ENCODE peak calls at places on chromosomes 7 and 10, in ten cellular contexts. V is caudate nucleus, O is lung, Q is MM.1S, I is mesendoderm, H is WERI-Rb-1, J is H9, Y is breast epithelium, P is dorsolateral prefrontal cortex, S is prostate gland. W is an unnamed sample.

GRCh38 chr10:84216834-84217233 is 8.5 kb downstream of the LRIT2 start:
- DNase-seq in V (no peak), O (no peak), Q (no peak), I (no peak), H (no peak), J (no peak), Y (no peak), P (no peak), S (no peak), W (no peak)

GRCh38 chr7:1096156-1097119 is 8.5 kb downstream of the GPER1 start:
- DNase-seq in V (no peak), O (no peak), Q (no peak), I (no peak), H (no peak), J (no peak), Y (no peak), P (no peak), S (peak), W (no peak)

GRCh38 chr10:3324572-3324971 is 152.0 kb upstream of the PITRM1 start:
- DNase-seq in V (no peak), O (no peak), Q (no peak), I (no peak), H (no peak), J (no peak), Y (no peak), P (no peak), S (no peak), W (no peak)

GRCh38 chr7:143487566-143487965 is 9.9 kb downstream of the TAS2R41 start:
- DNase-seq in V (no peak), O (peak), Q (peak), I (no peak), H (no peak), J (no peak), Y (peak), P (no peak), S (peak), W (no peak)

GRCh38 chr7:2478387-2478760 is 2.2 kb upstream of the GRIFIN start:
- DNase-seq in V (peak), O (peak), Q (no peak), I (no peak), H (no peak), J (peak), Y (peak), P (no peak), S (peak), W (peak)

GRCh38 chr7:20797174-20798080 is 10.7 kb upstream of the SP8 start:
- DNase-seq in V (no peak), O (no peak), Q (peak), I (peak), H (peak), J (no peak), Y (no peak), P (no peak), S (peak), W (peak)

GRCh38 chr7:143980746-143981510 is 19.2 kb upstream of the OR6B1 start:
- DNase-seq in V (no peak), O (no peak), Q (no peak), I (peak), H (no peak), J (no peak), Y (no peak), P (no peak), S (no peak), W (no peak)

GRCh38 chr7:42489299-42489698 is 252.3 kb upstream of the GLI3 start:
- DNase-seq in V (no peak), O (no peak), Q (no peak), I (no peak), H (no peak), J (no peak), Y (no peak), P (no peak), S (no peak), W (no peak)

GRCh38 chr7:131111081-131111576 is 216.5 kb upstream of the MKLN1 start:
- DNase-seq in V (no peak), O (no peak), Q (peak), I (peak), H (peak), J (no peak), Y (no peak), P (no peak), S (peak), W (no peak)

GRCh38 chr10:74922921-74923320 is 96.5 kb downstream of the KAT6B start:
- DNase-seq in V (no peak), O (no peak), Q (no peak), I (no peak), H (no peak), J (no peak), Y (no peak), P (no peak), S (no peak), W (no peak)

GRCh38 chr7:159117366-159118219 is 27.1 kb downstream of the VIPR2 start:
- DNase-seq in V (no peak), O (no peak), Q (no peak), I (no peak), H (no peak), J (no peak), Y (no peak), P (no peak), S (no peak), W (no peak)

GRCh38 chr10:47384148-47384921 is at the start of gene ZNF488:
- DNase-seq in V (peak), O (peak), Q (peak), I (peak), H (peak), J (peak), Y (peak), P (peak), S (peak), W (peak)

GRCh38 chr7:32518534-32519140 is 23.3 kb downstream of the AVL9 start:
- DNase-seq in V (no peak), O (no peak), Q (no peak), I (peak), H (no peak), J (no peak), Y (no peak), P (no peak), S (no peak), W (peak)

GRCh38 chr7:64907641-64908326 is 4.7 kb downstream of the ZNF273 start:
- DNase-seq in V (no peak), O (no peak), Q (no peak), I (no peak), H (no peak), J (no peak), Y (no peak), P (no peak), S (no peak), W (peak)

GRCh38 chr10:99849525-99849924 is 67.1 kb downstream of the ABCC2 start:
- DNase-seq in V (no peak), O (no peak), Q (no peak), I (peak), H (no peak), J (no peak), Y (no peak), P (no peak), S (no peak), W (no peak)

GRCh38 chr10:6299234-6299633 is 96.5 kb downstream of the PFKFB3 start:
- DNase-seq in V (peak), O (no peak), Q (no peak), I (peak), H (no peak), J (no peak), Y (no peak), P (no peak), S (no peak), W (no peak)

DNA sequence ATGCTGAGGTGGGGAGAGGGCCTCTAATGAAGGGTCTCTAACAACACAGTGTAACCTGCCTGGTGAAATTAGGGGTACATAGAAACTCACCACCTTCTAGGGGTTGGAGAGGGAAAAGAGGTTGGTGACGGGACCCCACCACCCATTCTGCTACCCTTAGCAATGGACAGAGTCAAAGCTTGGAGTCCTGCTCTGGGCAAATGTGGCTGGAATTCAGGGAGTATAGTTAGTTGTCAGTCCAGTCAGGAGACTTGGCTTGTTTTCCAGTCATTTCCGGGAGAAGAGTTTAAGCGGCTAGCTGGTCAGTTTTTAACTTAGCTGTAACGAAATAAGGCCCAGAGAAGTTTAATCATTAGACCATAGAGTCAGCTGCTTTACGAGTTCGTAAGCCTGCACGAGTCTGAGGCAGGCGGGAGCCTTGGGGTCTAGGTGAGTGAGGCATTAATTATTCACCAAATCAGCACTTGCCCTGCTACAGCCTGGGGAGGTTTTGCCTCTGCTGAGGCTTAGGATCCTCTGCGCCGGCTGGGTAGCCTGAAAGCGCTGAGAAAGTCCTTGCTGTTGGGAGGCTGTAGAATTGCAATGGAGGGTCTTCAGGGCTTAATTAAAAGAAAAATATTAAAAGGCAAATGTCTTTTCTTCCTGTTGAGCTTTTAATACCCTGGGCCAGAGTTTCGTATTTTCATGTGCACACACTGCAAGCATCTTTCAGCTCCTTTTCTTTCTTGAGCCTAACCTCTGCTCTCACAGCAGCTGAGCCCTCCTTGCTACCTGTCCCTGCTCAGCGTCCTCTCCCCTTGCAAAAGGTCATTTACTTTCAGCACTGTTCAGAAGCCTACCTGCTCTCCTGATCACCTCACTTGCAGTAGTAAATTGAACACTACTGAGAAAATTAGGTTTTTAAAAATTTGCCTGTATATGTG is 1.5 kb upstream of the LAMB1 start:
- DNase-seq in V (no peak), O (no peak), Q (no peak), I (peak), H (no peak), J (peak), Y (no peak), P (no peak), S (no peak), W (peak)
- H3K27ac ChIP-seq in V (no peak), O (no peak), Q (no peak), I (no peak), H (no peak), J (no peak), Y (peak), P (no peak), S (no peak), W (peak)

GRCh38 chr10:49302088-49302487 is 3.1 kb downstream of the C10orf71 start:
- DNase-seq in V (no peak), O (no peak), Q (no peak), I (no peak), H (no peak), J (no peak), Y (no peak), P (no peak), S (no peak), W (no peak)
- H3K27ac ChIP-seq in V (no peak), O (peak), Q (no peak), I (no peak), H (no peak), J (no peak), Y (no peak), P (no peak), S (no peak), W (no peak)

DNA sequence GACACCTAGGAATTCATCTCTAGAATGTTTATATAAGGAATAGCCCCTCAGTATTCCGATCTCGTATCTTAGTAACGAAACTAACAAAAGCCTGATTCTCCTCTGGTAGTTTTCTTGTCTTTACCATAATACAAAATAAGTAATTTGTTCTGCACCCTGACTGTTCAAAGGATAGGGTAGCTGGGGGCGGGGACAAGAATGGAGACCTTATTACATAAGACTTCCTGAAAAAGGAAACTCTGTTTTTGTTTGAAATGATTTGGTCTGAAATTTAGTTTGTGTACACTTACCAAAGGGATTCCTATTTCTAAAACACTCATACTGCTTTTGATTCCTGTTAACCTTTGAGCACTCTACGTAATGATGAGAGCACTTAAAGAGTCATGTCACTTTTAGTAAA is 17.2 kb downstream of the IKZF1 start:
- DNase-seq in V (no peak), O (no peak), Q (no peak), I (no peak), H (no peak), J (no peak), Y (no peak), P (no peak), S (no peak), W (no peak)
- H3K27ac ChIP-seq in V (no peak), O (no peak), Q (no peak), I (no peak), H (no peak), J (no peak), Y (no peak), P (no peak), S (no peak), W (no peak)

GRCh38 chr10:11796439-11796838 is 26.7 kb upstream of the PROSER2 start:
- DNase-seq in V (no peak), O (no peak), Q (no peak), I (no peak), H (no peak), J (no peak), Y (no peak), P (no peak), S (no peak), W (no peak)

GRCh38 chr10:11798862-11799735 is 24.1 kb upstream of the PROSER2 start:
- DNase-seq in V (no peak), O (no peak), Q (no peak), I (peak), H (no peak), J (peak), Y (no peak), P (no peak), S (no peak), W (no peak)

GRCh38 chr10:11797847-11798633 is 25.1 kb upstream of the PROSER2 start:
- DNase-seq in V (no peak), O (no peak), Q (no peak), I (peak), H (no peak), J (no peak), Y (no peak), P (no peak), S (no peak), W (no peak)

GRCh38 chr10:11795101-11795920 is 27.8 kb upstream of the PROSER2 start:
- DNase-seq in V (no peak), O (no peak), Q (no peak), I (no peak), H (no peak), J (no peak), Y (no peak), P (no peak), S (no peak), W (no peak)

DNA sequence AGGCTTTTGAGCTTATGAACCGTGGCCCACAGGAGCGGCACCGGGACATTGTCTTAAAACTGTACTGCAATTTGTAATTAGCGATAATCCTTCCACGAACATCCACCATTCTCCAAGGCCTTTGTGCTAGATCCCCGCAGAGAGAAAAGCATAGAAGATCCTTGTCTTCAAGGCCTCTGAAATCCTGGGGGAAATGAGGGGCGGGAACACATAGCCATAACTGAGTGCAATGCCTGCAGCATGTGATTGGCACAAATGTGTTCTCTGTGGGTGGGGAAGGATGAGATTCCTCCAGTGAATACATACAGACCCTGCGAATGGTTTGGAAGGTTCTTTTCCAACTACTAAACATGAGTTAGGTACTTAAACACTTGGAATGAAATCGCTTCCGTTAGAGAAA is 25.9 kb upstream of the PROSER2 start:
- DNase-seq in V (no peak), O (no peak), Q (no peak), I (no peak), H (no peak), J (no peak), Y (no peak), P (no peak), S (no peak), W (no peak)
- H3K27ac ChIP-seq in V (no peak), O (no peak), Q (no peak), I (no peak), H (no peak), J (no peak), Y (no peak), P (no peak), S (no peak), W (no peak)

GRCh38 chr10:109824206-109824605 is 99.1 kb downstream of the XPNPEP1 start:
- DNase-seq in V (no peak), O (no peak), Q (no peak), I (no peak), H (no peak), J (no peak), Y (no peak), P (no peak), S (no peak), W (no peak)

GRCh38 chr10:109819807-109820206 is 103.5 kb downstream of the XPNPEP1 start:
- DNase-seq in V (no peak), O (no peak), Q (no peak), I (no peak), H (no peak), J (no peak), Y (no peak), P (no peak), S (no peak), W (no peak)

GRCh38 chr10:109823196-109823595 is 100.1 kb downstream of the XPNPEP1 start:
- DNase-seq in V (no peak), O (no peak), Q (no peak), I (no peak), H (no peak), J (no peak), Y (no peak), P (no peak), S (no peak), W (no peak)

GRCh38 chr10:109821672-109822071 is 101.6 kb downstream of the XPNPEP1 start:
- DNase-seq in V (no peak), O (no peak), Q (no peak), I (no peak), H (no peak), J (no peak), Y (no peak), P (no peak), S (no peak), W (peak)

GRCh38 chr10:109820620-109821405 is 102.5 kb downstream of the XPNPEP1 start:
- DNase-seq in V (no peak), O (no peak), Q (no peak), I (no peak), H (no peak), J (no peak), Y (no peak), P (no peak), S (no peak), W (no peak)
- H3K27ac ChIP-seq in V (no peak), O (no peak), Q (no peak), I (no peak), H (no peak), J (no peak), Y (no peak), P (no peak), S (no peak), W (no peak)

GRCh38 chr10:44382131-44382858 is 2.6 kb downstream of the CXCL12 start:
- DNase-seq in V (no peak), O (no peak), Q (no peak), I (peak), H (no peak), J (peak), Y (peak), P (no peak), S (no peak), W (no peak)

GRCh38 chr10:44385423-44385725 is 477 bp upstream of the CXCL12 start:
- DNase-seq in V (no peak), O (no peak), Q (no peak), I (no peak), H (no peak), J (no peak), Y (no peak), P (no peak), S (no peak), W (no peak)

GRCh38 chr10:44384601-44385422 is at the start of gene CXCL12:
- DNase-seq in V (no peak), O (no peak), Q (no peak), I (peak), H (no peak), J (peak), Y (no peak), P (no peak), S (no peak), W (no peak)

GRCh38 chr10:44382981-44383748 is 1.7 kb downstream of the CXCL12 start:
- DNase-seq in V (no peak), O (no peak), Q (no peak), I (peak), H (no peak), J (peak), Y (no peak), P (no peak), S (no peak), W (no peak)

DNA sequence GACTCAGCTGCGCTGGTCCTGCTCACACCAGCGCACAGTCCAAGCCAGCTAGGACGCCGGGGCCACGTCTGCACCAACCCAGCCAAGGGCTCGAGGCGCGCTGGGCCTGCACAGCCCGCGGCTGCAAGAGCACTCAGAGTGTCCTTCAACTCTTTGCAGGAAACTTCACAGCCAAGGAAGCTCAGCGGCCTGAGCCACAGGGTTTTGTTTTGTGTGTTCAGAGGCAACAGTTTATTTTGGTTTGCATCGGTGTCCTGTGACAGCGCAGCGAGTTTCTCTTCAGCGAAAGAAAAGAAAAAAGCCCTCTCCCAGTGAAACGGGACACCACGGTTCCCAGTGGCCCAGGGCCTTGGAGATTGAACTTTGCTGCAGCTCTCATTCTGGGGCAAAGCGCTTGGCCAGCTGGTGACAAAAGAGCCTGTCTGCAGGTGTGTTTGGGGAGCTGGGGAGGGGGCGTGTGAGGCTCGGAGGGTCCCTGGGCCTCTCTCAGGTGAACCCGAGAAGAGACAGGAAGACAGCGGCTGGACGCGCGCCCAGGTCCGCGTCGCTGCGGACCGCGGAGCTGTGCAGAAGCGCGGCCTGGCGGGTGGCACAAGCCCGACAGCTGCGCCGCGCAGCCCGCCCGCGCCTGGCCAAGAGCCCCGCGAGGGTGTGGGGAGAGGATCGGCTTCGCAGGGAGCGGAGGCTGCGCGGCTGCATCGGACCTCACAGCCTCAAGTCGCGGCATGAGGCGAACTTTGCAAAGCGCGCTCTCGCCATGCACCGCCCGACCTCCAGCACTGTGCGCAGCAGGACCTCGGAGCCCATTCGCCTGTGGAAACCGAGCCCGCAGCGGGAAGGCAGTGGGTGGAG is 922 bp downstream of the CXCL12 start:
- DNase-seq in V (no peak), O (no peak), Q (no peak), I (peak), H (no peak), J (peak), Y (no peak), P (no peak), S (no peak), W (no peak)
- H3K27ac ChIP-seq in V (no peak), O (peak), Q (no peak), I (no peak), H (no peak), J (no peak), Y (peak), P (no peak), S (no peak), W (no peak)

GRCh38 chr7:151728746-151729145 is 148.2 kb downstream of the PRKAG2 start:
- DNase-seq in V (no peak), O (no peak), Q (no peak), I (no peak), H (peak), J (no peak), Y (no peak), P (no peak), S (no peak), W (no peak)

GRCh38 chr7:151728286-151728660 is 148.6 kb downstream of the PRKAG2 start:
- DNase-seq in V (no peak), O (no peak), Q (no peak), I (no peak), H (no peak), J (no peak), Y (no peak), P (no peak), S (no peak), W (no peak)

GRCh38 chr7:151725844-151726770 is 150.8 kb downstream of the PRKAG2 start:
- DNase-seq in V (peak), O (no peak), Q (no peak), I (peak), H (peak), J (no peak), Y (no peak), P (no peak), S (no peak), W (no peak)

GRCh38 chr7:151726875-151727578 is 149.9 kb downstream of the PRKAG2 start:
- DNase-seq in V (no peak), O (no peak), Q (no peak), I (no peak), H (no peak), J (no peak), Y (no peak), P (no peak), S (no peak), W (no peak)

GRCh38 chr7:151727579-151728285 is 149.2 kb downstream of the PRKAG2 start:
- DNase-seq in V (no peak), O (peak), Q (no peak), I (peak), H (no peak), J (no peak), Y (peak), P (no peak), S (peak), W (peak)
- H3K27ac ChIP-seq in V (no peak), O (peak), Q (no peak), I (peak), H (no peak), J (no peak), Y (peak), P (no peak), S (no peak), W (peak)